ENCODE peak calls at places on chromosomes 12 and 14, in eight cellular contexts. N, R, E, I, W, P, Z and K are unnamed samples.

GRCh38 chr14:81302613-81303012 is 81.9 kb upstream of the GTF2A1 start:
- DNase-seq in N (no peak), R (no peak), E (no peak), I (no peak), W (no peak), P (no peak), Z (no peak), K (no peak)

GRCh38 chr14:34628681-34629135 is 1.2 kb downstream of the SNX6 start:
- DNase-seq in N (peak; percentile 23), R (peak; percentile 43), E (peak; percentile 39), I (no peak), W (no peak), P (no peak), Z (peak; percentile 21), K (peak; percentile 20)

GRCh38 chr12:56332512-56333196 is 1.1 kb downstream of the PAN2 start:
- DNase-seq in N (no peak), R (no peak), E (no peak), I (no peak), W (no peak), P (no peak), Z (no peak), K (no peak)

GRCh38 chr12:5969974-5970690 is 25.1 kb upstream of the ANO2 start:
- DNase-seq in N (no peak), R (no peak), E (no peak), I (no peak), W (no peak), P (no peak), Z (no peak), K (no peak)

GRCh38 chr14:34223302-34224150 is 238.5 kb downstream of the SPTSSA start:
- DNase-seq in N (no peak), R (no peak), E (no peak), I (no peak), W (no peak), P (no peak), Z (no peak), K (no peak)

GRCh38 chr12:99810718-99811593 is 163.4 kb downstream of the GARIN6 start:
- DNase-seq in N (peak; percentile 39), R (no peak), E (peak; percentile 29), I (peak; percentile 4), W (peak; percentile 13), P (peak; percentile 49), Z (peak; percentile 24), K (peak; percentile 36)

GRCh38 chr12:45729233-45730115 is at the start of gene ARID2:
- DNase-seq in N (peak; percentile 70), R (peak; percentile 70), E (peak; percentile 68), I (peak; percentile 91), W (peak; percentile 54), P (peak; percentile 73), Z (peak; percentile 73), K (peak; percentile 70)

GRCh38 chr12:12613334-12613733 is 1.7 kb downstream of the CREBL2 start:
- DNase-seq in N (no peak), R (no peak), E (no peak), I (peak; percentile 24), W (no peak), P (peak; percentile 7), Z (no peak), K (no peak)

GRCh38 chr14:68968721-68969120 is 10.4 kb downstream of the ACTN1 start:
- DNase-seq in N (no peak), R (no peak), E (no peak), I (no peak), W (no peak), P (no peak), Z (no peak), K (no peak)

GRCh38 chr14:35332517-35333346 is 40.5 kb downstream of the PSMA6 start:
- DNase-seq in N (no peak), R (peak; percentile 46), E (peak; percentile 13), I (peak; percentile 64), W (no peak), P (peak; percentile 17), Z (no peak), K (peak; percentile 41)

GRCh38 chr12:59444932-59445331 is 150.9 kb upstream of the SLC16A7 start:
- DNase-seq in N (peak; percentile 53), R (no peak), E (peak; percentile 14), I (peak; percentile 5), W (no peak), P (peak; percentile 58), Z (peak; percentile 9), K (peak; percentile 33)

GRCh38 chr14:74507085-74507484 is 13.5 kb downstream of the ISCA2 start:
- DNase-seq in N (no peak), R (no peak), E (no peak), I (no peak), W (no peak), P (no peak), Z (no peak), K (no peak)

GRCh38 chr12:106299193-106299794 is 3.2 kb upstream of the TCP11L2 start:
- DNase-seq in N (no peak), R (no peak), E (no peak), I (no peak), W (no peak), P (peak; percentile 81), Z (no peak), K (no peak)

GRCh38 chr12:24814379-24815086 is 134.4 kb downstream of the BCAT1 start:
- DNase-seq in N (no peak), R (no peak), E (no peak), I (peak; percentile 63), W (no peak), P (no peak), Z (no peak), K (no peak)
- H3K4me3 ChIP-seq in N (no peak overlapping the region), R (no peak overlapping the region), E (no peak overlapping the region), I (peak overlapping the region; percentile 45), W (no peak overlapping the region), P (no peak overlapping the region), Z (no peak overlapping the region), K (no peak overlapping the region)

GRCh38 chr12:107564946-107565345 is 120.7 kb upstream of the PWP1 start:
- DNase-seq in N (peak; percentile 72), R (no peak), E (peak; percentile 20), I (peak; percentile 41), W (no peak), P (peak; percentile 39), Z (no peak), K (peak; percentile 18)
- TF ChIP-seq CTCF in N (peak; percentile 83), R (no peak), E (peak; percentile 35), I (peak; percentile 52), W (peak; percentile 25), P (peak; percentile 67), Z (peak; percentile 56), K (peak; percentile 27)

DNA sequence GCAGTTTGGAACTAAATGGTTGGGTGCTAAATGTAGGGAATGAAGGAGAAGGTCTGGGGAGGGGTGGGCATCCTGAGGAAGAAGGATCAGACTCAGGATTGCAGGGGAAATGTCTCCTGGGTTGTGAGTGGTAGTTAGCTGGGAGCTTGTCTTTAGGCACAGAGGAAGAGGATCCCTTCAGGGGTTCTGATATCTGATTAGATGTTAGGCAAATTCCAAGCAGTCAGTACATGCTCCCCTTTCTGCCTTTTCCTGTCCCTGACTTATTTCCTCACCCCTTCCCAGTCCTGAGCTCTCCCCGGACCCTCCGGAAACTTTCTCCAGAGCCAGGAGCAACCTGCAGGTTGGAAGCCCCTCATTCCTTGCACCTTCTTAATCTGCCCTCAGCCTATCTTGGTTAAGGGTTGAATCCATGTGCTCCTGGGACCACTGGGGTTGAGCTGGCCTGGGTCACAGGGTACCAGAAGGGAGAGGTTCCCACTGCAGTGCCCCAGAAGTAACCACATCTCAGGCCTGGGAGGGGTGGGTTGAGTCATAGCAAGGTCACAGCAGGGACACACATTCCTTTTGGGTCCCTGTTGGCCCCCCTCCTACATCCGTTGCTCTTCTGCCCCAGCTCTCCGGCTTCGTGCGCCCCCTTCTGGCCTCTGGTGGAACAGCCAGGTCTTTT is 1.6 kb downstream of the IGFBP6 start:
- DNase-seq in N (peak; percentile 96), R (peak; percentile 93), E (peak; percentile 96), I (peak; percentile 83), W (peak; percentile 93), P (peak; percentile 98), Z (peak; percentile 95), K (peak; percentile 94)
- H3K4me3 ChIP-seq in N (peak overlapping the region; percentile 72), R (peak overlapping the region; percentile 62), E (peak overlapping the region; percentile 77), I (no peak overlapping the region), W (peak overlapping the region; percentile 65), P (peak overlapping the region; percentile 83), Z (peak overlapping the region; percentile 59), K (peak overlapping the region; percentile 59)

GRCh38 chr14:21771671-21772070 is 98.1 kb upstream of the OR4E1 start:
- DNase-seq in N (no peak), R (no peak), E (no peak), I (no peak), W (no peak), P (no peak), Z (no peak), K (no peak)

GRCh38 chr14:21768875-21769257 is 95.2 kb upstream of the OR4E1 start:
- DNase-seq in N (no peak), R (no peak), E (no peak), I (no peak), W (no peak), P (no peak), Z (no peak), K (no peak)

DNA sequence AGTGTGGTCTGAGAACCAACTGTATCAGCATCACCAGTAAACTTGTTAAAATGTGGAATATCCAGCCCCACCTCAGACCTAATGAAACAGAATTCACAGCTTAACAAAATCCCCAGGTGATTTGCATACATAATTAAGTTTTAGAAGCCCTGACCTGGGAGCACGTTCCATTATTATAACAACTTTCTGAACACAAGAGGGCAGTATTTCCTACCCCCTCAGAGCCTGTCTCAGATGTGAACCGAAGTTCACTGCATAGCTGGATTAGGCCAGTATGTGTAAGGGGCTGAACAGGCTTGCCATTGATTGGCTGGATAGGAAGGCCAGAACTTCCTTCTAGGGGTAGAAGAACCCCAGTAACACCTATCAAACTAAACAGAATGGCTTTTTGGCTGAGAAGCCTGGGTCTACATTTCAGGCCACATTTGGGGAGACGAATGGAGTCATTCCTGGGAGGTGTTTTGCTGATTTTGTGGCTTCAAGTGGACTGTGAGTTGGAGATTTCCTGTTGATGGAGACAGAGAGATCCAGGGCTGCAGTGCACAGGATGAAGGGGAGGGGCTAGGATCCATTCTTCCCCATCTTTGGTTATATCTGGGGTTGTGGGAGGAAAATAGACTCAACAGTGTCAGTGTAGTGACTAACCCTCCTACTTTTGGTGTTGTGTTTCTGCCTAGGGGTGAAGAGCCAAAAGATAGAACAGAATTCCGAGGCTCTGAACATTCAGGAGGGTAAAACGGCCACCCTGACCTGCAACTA is 94.7 kb upstream of the OR4E1 start:
- DNase-seq in N (peak; percentile 34), R (no peak), E (no peak), I (peak; percentile 24), W (no peak), P (no peak), Z (peak; percentile 8), K (peak; percentile 22)
- TF ChIP-seq CTCF in N (peak; percentile 49), R (no peak), E (peak; percentile 34), I (peak; percentile 38), W (peak; percentile 25), P (no peak), Z (peak; percentile 43), K (peak; percentile 52)

DNA sequence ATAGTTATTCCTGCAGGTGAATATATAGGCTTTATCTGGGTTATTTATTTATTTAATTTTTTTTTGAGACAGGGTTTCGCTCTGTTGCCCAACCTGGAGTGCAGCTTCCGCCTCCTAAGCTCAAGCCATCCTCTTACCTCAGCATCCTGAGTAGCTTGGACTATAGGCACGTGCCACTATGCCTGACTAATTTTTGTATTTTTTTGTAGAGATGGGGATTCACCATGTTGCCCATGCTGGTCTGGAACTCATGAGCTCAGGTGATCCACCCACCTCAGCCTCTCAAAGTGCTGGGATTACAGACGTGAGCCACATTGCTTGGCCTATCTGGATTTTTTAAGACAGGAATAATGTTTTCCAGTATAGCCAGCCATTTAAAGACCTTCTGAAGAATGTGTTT is 2.0 kb downstream of the RAN start:
- DNase-seq in N (no peak), R (no peak), E (no peak), I (peak; percentile 64), W (no peak), P (no peak), Z (no peak), K (no peak)
- H3K4me3 ChIP-seq in N (no peak overlapping the region), R (no peak overlapping the region), E (no peak overlapping the region), I (peak overlapping the region; percentile 96), W (peak overlapping the region; percentile 91), P (peak overlapping the region; percentile 87), Z (peak overlapping the region; percentile 79), K (peak overlapping the region; percentile 74)